ENCODE peak calls at places on chromosomes 7 and 10, in ten cellular contexts. M is EL; U is anterior cingulate cortex; P is stimulated activated CD4-positive, alpha-beta T cell treated with anti-CD3 and anti-CD28 coated beads, Interleukin-4, amount 100 ng/mL, for 48 hours; D is GM12892; E is T-helper 2 cell; F is activated effector memory CD4-positive, alpha-beta T cell treated with Interleukin-2 at 50 U/mL for 16 hours; I is NCI-H1092; R is activated CD4-positive, alpha-beta T cell treated with anti-CD3 and anti-CD28 coated beads for 36 hours; K is trophoblast cell. O is an unnamed sample.

GRCh38 chr7:55271069-55271468 is 94.1 kb upstream of the LANCL2 start:
- DNase-seq in U (no peak), F (no peak), I (no peak), K (no peak), E (no peak), M (peak), D (no peak), P (no peak), R (no peak), O (peak)

GRCh38 chr7:22052221-22052639 is 106.5 kb upstream of the CDCA7L start:
- DNase-seq in R (no peak), K (no peak), D (no peak), F (no peak), U (no peak), P (no peak), M (no peak), I (no peak), E (no peak), O (no peak)

GRCh38 chr7:2824678-2825461 is 19.2 kb downstream of the GNA12 start:
- DNase-seq in R (no peak), F (no peak), K (no peak), I (no peak), P (no peak), D (no peak), E (no peak), U (no peak), M (no peak), O (no peak)

GRCh38 chr7:139702313-139702731 is 75.5 kb downstream of the HIPK2 start:
- DNase-seq in K (no peak), F (no peak), I (peak), D (no peak), M (no peak), E (no peak), U (no peak), R (no peak), P (no peak), O (no peak)

GRCh38 chr10:15558136-15558535 is 161.6 kb downstream of the ITGA8 start:
- DNase-seq in F (no peak), I (no peak), R (no peak), D (no peak), M (peak), K (peak), E (no peak), U (no peak), P (no peak), O (peak)

GRCh38 chr10:69464801-69465401 is 13.6 kb downstream of the TSPAN15 start:
- DNase-seq in F (peak), M (no peak), P (no peak), D (no peak), K (no peak), I (no peak), U (no peak), R (peak), E (peak), O (no peak)

GRCh38 chr10:5876181-5876768 is 13.4 kb downstream of the ANKRD16 start:
- DNase-seq in R (no peak), M (peak), U (no peak), P (no peak), F (no peak), K (peak), D (no peak), I (no peak), E (no peak), O (peak)

GRCh38 chr7:3068568-3068967 is 24.9 kb upstream of the CARD11 start:
- DNase-seq in F (no peak), R (no peak), U (no peak), I (no peak), M (no peak), E (peak), P (no peak), D (no peak), K (no peak), O (no peak)

GRCh38 chr10:12073526-12073925 is 4.8 kb downstream of the DHTKD1 start:
- DNase-seq in F (no peak), R (no peak), D (no peak), U (no peak), K (no peak), M (no peak), P (no peak), I (no peak), E (no peak), O (peak)

GRCh38 chr7:4931932-4932331 is 27.1 kb downstream of the MMD2 start:
- DNase-seq in P (no peak), R (no peak), U (peak), F (no peak), I (peak), M (no peak), K (no peak), D (no peak), E (no peak), O (no peak)

GRCh38 chr10:53284615-53285182 is 512.1 kb upstream of the MBL2 start:
- DNase-seq in I (no peak), K (no peak), F (no peak), M (no peak), R (no peak), P (no peak), D (no peak), U (no peak), E (no peak), O (no peak)

GRCh38 chr10:110353244-110354119 is 48.8 kb upstream of the SMNDC1 start:
- DNase-seq in D (no peak), U (no peak), E (peak), R (peak), I (no peak), F (no peak), M (peak), P (peak), K (peak), O (peak)

GRCh38 chr7:84669177-84669732 is 474.7 kb upstream of the SEMA3A start:
- DNase-seq in U (no peak), P (no peak), K (no peak), E (no peak), F (no peak), R (no peak), D (no peak), M (no peak), I (no peak), O (no peak)